ENCODE peak calls at places on chromosomes 6 and 20, in five cellular contexts. A, N, O, H and W are unnamed samples.

GRCh38 chr6:43828711-43829110 is 58.7 kb downstream of the VEGFA start:
- DNase-seq in A (peak), N (no peak), O (no peak), H (no peak), W (no peak)

GRCh38 chr6:30885481-30885998 is 1.2 kb downstream of the DDR1 start:
- DNase-seq in A (no peak), N (peak), O (no peak), H (no peak), W (no peak)

GRCh38 chr6:23659125-23659524 is 466.9 kb upstream of the NRSN1 start:
- DNase-seq in A (no peak), N (no peak), O (peak), H (no peak), W (no peak)

GRCh38 chr20:24590193-24590982 is 121.0 kb downstream of the SYNDIG1 start:
- DNase-seq in A (no peak), N (no peak), O (no peak), H (no peak), W (no peak)

GRCh38 chr6:45988635-45989034 is 27.0 kb downstream of the CLIC5 start:
- DNase-seq in A (no peak), N (no peak), O (no peak), H (no peak), W (no peak)

GRCh38 chr6:159086033-159086618 is 41.3 kb upstream of the TAGAP start:
- DNase-seq in A (no peak), N (no peak), O (no peak), H (no peak), W (no peak)

GRCh38 chr20:24754691-24755090 is 194.4 kb upstream of the CST7 start:
- DNase-seq in A (no peak), N (no peak), O (no peak), H (no peak), W (no peak)

GRCh38 chr6:134614606-134615485 is 296.9 kb upstream of the SGK1 start:
- DNase-seq in A (no peak), N (no peak), O (no peak), H (no peak), W (no peak)

GRCh38 chr6:152642578-152643375 is 5.6 kb upstream of the SYNE1 start:
- DNase-seq in A (peak), N (peak), O (peak), H (no peak), W (no peak)

GRCh38 chr6:137589067-137589848 is 95.1 kb upstream of the OLIG3 start:
- DNase-seq in A (peak), N (peak), O (no peak), H (peak), W (peak)

GRCh38 chr6:42978487-42978792 is 541 bp downstream of the PEX6 start:
- DNase-seq in A (peak), N (no peak), O (peak), H (no peak), W (no peak)

GRCh38 chr6:103327079-103327478 is 1532.6 kb downstream of the HACE1 start:
- DNase-seq in A (no peak), N (no peak), O (no peak), H (no peak), W (no peak)

GRCh38 chr6:153092082-153093013 is 38.7 kb downstream of the RGS17 start:
- DNase-seq in A (peak), N (no peak), O (no peak), H (no peak), W (no peak)

GRCh38 chr6:155171747-155172191 is 92.0 kb upstream of the CLDN20 start:
- DNase-seq in A (no peak), N (no peak), O (no peak), H (no peak), W (no peak)

GRCh38 chr20:51647674-51648570 is 105.4 kb upstream of the NFATC2 start:
- DNase-seq in A (no peak), N (no peak), O (no peak), H (no peak), W (no peak)

GRCh38 chr20:32089637-32090330 is 19.7 kb upstream of the TM9SF4 start:
- DNase-seq in A (no peak), N (no peak), O (no peak), H (no peak), W (no peak)

GRCh38 chr6:166907871-166908806 is 48.2 kb downstream of the RNASET2 start:
- DNase-seq in A (no peak), N (no peak), O (no peak), H (no peak), W (no peak)

GRCh38 chr6:43150051-43150751 is 20.9 kb upstream of the SRF start:
- DNase-seq in A (no peak), N (no peak), O (no peak), H (no peak), W (no peak)

GRCh38 chr6:132190097-132190814 is 211.0 kb downstream of the MOXD1 start:
- DNase-seq in A (peak), N (no peak), O (no peak), H (no peak), W (no peak)

GRCh38 chr6:150320450-150320849 is 48.4 kb upstream of the IYD start:
- DNase-seq in A (no peak), N (no peak), O (no peak), H (no peak), W (no peak)

GRCh38 chr20:51587145-51587544 is 44.6 kb upstream of the NFATC2 start:
- DNase-seq in A (no peak), N (no peak), O (no peak), H (no peak), W (no peak)

GRCh38 chr20:24364464-24364863 is 105.0 kb upstream of the SYNDIG1 start:
- DNase-seq in A (no peak), N (peak), O (no peak), H (no peak), W (no peak)

GRCh38 chr6:166221040-166221439 is 53.4 kb upstream of the TBXT start:
- DNase-seq in A (no peak), N (no peak), O (no peak), H (no peak), W (no peak)

GRCh38 chr6:126033696-126034095 is 47.4 kb downstream of the TRMT11 start:
- DNase-seq in A (peak), N (peak), O (no peak), H (no peak), W (no peak)

GRCh38 chr20:45322952-45323383 is 14.9 kb upstream of the MATN4 start:
- DNase-seq in A (peak), N (peak), O (no peak), H (no peak), W (no peak)

GRCh38 chr6:163554663-163555062 is 140.1 kb downstream of the QKI start:
- DNase-seq in A (peak), N (no peak), O (peak), H (peak), W (peak)